ENCODE peak calls at places on chromosomes 16 and 17, in ten cellular contexts. F, D, U, C, X, A, I, R, Z and L are unnamed samples. For H3K27me3, the result is how much of the 10 kb centered on the place peaks cover.

GRCh38 chr17:82674656-82675475 is 23.6 kb downstream of the RAB40B start:
- DNase-seq in F (no peak), D (no peak), U (no peak), C (no peak), X (no peak), A (no peak), I (peak), R (no peak), Z (peak), L (no peak)

GRCh38 chr17:72349508-72350472 is 229.0 kb downstream of the SOX9 start:
- DNase-seq in F (no peak), D (no peak), U (no peak), C (no peak), X (no peak), A (no peak), I (peak), R (no peak), Z (no peak), L (no peak)

GRCh38 chr17:51152766-51153209 is 571 bp upstream of the NME1 start:
- DNase-seq in F (no peak), D (no peak), U (no peak), C (no peak), X (peak), A (peak), I (no peak), R (no peak), Z (peak), L (peak)

GRCh38 chr16:12150600-12150999 is 174.1 kb downstream of the SNX29 start:
- DNase-seq in F (no peak), D (no peak), U (no peak), C (no peak), X (no peak), A (no peak), I (no peak), R (no peak), Z (no peak), L (no peak)

GRCh38 chr16:9503251-9503986 is 412.0 kb downstream of the HAPSTR1 start:
- DNase-seq in F (no peak), D (no peak), U (no peak), C (no peak), X (peak), A (no peak), I (no peak), R (no peak), Z (no peak), L (no peak)

GRCh38 chr17:39209317-39210092 is 9.4 kb downstream of the RPL19 start:
- DNase-seq in F (peak), D (peak), U (no peak), C (peak), X (peak), A (peak), I (no peak), R (peak), Z (peak), L (peak)

GRCh38 chr17:3695723-3696411 is at the start of gene P2RX5:
- DNase-seq in F (no peak), D (no peak), U (peak), C (peak), X (peak), A (no peak), I (peak), R (peak), Z (no peak), L (peak)

GRCh38 chr17:32529604-32530003 is 42.8 kb downstream of the CDK5R1 start:
- DNase-seq in F (no peak), D (no peak), U (no peak), C (no peak), X (no peak), A (no peak), I (no peak), R (no peak), Z (no peak), L (no peak)

GRCh38 chr16:67760206-67760605 is 41.1 kb upstream of the GFOD2 start:
- DNase-seq in F (no peak), D (no peak), U (no peak), C (no peak), X (no peak), A (no peak), I (no peak), R (no peak), Z (no peak), L (no peak)

GRCh38 chr17:12098568-12098967 is 77.9 kb downstream of the MAP2K4 start:
- DNase-seq in F (no peak), D (no peak), U (no peak), C (no peak), X (no peak), A (no peak), I (no peak), R (no peak), Z (no peak), L (no peak)

GRCh38 chr16:15775663-15776304 is 81.0 kb downstream of the MYH11 start:
- DNase-seq in F (no peak), D (no peak), U (no peak), C (no peak), X (no peak), A (peak), I (peak), R (no peak), Z (no peak), L (no peak)

GRCh38 chr16:47503936-47504335 is 42.8 kb downstream of the PHKB start:
- DNase-seq in F (no peak), D (no peak), U (no peak), C (no peak), X (no peak), A (peak), I (peak), R (no peak), Z (no peak), L (no peak)

GRCh38 chr16:79265701-79266100 is 334.8 kb downstream of the MAF start:
- DNase-seq in F (no peak), D (no peak), U (no peak), C (no peak), X (no peak), A (no peak), I (no peak), R (no peak), Z (no peak), L (no peak)

GRCh38 chr17:75352079-75352569 is 53.4 kb downstream of the GRB2 start:
- DNase-seq in F (no peak), D (no peak), U (no peak), C (no peak), X (peak), A (no peak), I (peak), R (peak), Z (no peak), L (peak)

GRCh38 chr17:43823350-43824084 is 9.4 kb downstream of the MPP3 start:
- DNase-seq in F (no peak), D (peak), U (no peak), C (peak), X (no peak), A (no peak), I (no peak), R (no peak), Z (peak), L (no peak)

GRCh38 chr17:30921544-30922196 is at the start of gene ADAP2:
- DNase-seq in F (peak), D (peak), U (no peak), C (peak), X (peak), A (no peak), I (peak), R (peak), Z (peak), L (peak)
- H3K27me3 ChIP-seq in F (under half), D (half or more), U (half or more), C (half or more), X (under half), A (under half), I (under half), R (half or more), Z (under half), L (under half)

DNA sequence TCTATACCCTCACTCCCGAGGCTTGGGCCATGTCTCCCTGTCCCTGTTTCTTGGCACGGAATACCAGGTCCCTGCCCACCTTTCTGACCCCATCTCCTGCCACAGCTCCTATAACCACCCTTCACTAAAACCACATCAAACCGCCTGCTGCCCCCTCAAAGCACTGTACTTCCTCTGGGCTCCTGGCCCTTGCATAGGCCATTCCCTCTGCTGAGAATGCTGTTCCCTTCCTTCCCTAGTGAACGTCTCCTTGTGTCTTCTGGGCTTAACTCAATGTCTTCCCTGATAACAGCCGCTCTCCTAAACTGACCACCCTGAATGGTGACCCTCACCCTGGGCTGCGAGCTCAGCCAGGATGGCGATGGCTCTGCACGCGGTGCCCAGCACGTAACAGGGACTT is 10.7 kb downstream of the AANAT start:
- DNase-seq in F (no peak), D (no peak), U (no peak), C (no peak), X (no peak), A (no peak), I (no peak), R (no peak), Z (no peak), L (no peak)
- H3K4me3 ChIP-seq in F (no peak), D (no peak), U (no peak), C (no peak), X (no peak), A (no peak), I (no peak), R (no peak), Z (no peak), L (no peak)

DNA sequence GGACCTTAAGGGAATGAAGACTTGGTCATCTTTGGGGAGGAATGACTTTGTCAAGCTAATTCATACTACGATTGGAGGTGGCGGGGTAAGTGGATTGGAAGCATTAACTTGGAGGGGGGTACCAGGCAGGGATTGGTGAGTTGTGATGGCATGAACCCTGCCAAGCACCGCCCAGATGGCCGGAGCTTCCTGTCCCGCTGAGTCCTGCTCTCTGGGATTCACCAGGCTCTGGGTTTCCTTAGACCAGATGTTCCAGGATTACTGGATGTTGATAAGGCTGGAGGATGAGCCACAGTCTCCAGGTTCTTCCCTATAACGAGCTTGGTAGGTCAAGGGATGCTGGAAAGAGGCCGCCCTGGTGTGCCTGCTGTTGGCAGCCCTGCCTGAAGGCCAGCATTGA is 154.9 kb downstream of the SDK2 start:
- DNase-seq in F (no peak), D (no peak), U (no peak), C (no peak), X (peak), A (no peak), I (no peak), R (peak), Z (no peak), L (peak)
- H3K27me3 ChIP-seq in F (under half), D (under half), U (under half), C (under half), X (under half), A (under half), I (under half), R (under half), Z (under half), L (under half)

DNA sequence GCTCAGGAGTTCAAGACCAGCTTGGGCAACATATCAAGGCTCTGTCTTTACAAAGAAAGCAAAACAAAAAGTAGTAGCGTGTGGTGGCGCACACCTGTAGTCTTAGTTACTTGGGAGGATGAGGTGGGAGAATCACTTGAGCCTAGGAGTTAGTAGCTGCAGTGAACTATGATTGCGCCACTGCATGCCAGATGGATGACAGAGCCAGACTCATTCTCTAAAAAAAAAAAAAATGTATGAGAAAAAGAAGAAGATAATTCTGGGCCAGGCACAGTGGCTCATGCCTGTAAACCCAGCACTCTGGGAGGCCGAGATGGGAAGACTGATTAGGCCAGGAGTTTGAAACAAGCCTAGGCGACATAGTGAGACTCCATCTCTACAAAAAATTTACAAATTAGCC is 28.5 kb downstream of the STAT5B start:
- DNase-seq in F (no peak), D (no peak), U (no peak), C (no peak), X (peak), A (peak), I (peak), R (no peak), Z (no peak), L (no peak)
- H3K4me3 ChIP-seq in F (no peak), D (no peak), U (no peak), C (no peak), X (no peak), A (no peak), I (no peak), R (no peak), Z (no peak), L (no peak)